ENCODE peak calls at places on chromosomes 13 and 19, in six cellular contexts. N, T, K, C, L and R are unnamed samples.

GRCh38 chr13:66264976-66265375 is 965.2 kb downstream of the PCDH9 start:
- DNase-seq in K (no peak), L (no peak), C (no peak), N (peak), T (no peak), R (no peak)

GRCh38 chr19:40872209-40872608 is 9.8 kb downstream of the CYP2A7 start:
- DNase-seq in C (no peak), N (no peak), T (no peak), K (no peak), L (no peak), R (no peak)

GRCh38 chr13:31944262-31945160 is 87.1 kb upstream of the FRY start:
- DNase-seq in C (no peak), N (no peak), L (no peak), K (no peak), T (no peak), R (no peak)

GRCh38 chr13:48232420-48233096 is 448 bp upstream of the ITM2B start:
- DNase-seq in T (no peak), C (no peak), K (no peak), N (peak), L (no peak), R (peak)

GRCh38 chr13:108895220-108895704 is 265.9 kb downstream of the MYO16 start:
- DNase-seq in L (no peak), K (peak), N (peak), C (peak), T (peak), R (peak)

GRCh38 chr13:101757446-101758039 is 305.1 kb downstream of the ITGBL1 start:
- DNase-seq in T (no peak), K (no peak), N (peak), C (peak), L (no peak), R (no peak)

GRCh38 chr19:2270572-2271515 is 11.1 kb downstream of the PEAK3 start:
- DNase-seq in T (peak), N (peak), L (peak), C (peak), K (peak), R (peak)

GRCh38 chr19:7500811-7501450 is 12.1 kb upstream of the PEX11G start:
- DNase-seq in N (peak), K (peak), C (no peak), T (peak), L (no peak), R (peak)

GRCh38 chr19:7397687-7398086 is 49.0 kb downstream of the ARHGEF18 start:
- DNase-seq in K (no peak), L (no peak), C (peak), N (no peak), T (no peak), R (no peak)

GRCh38 chr19:1377176-1377964 is 6.3 kb upstream of the NDUFS7 start:
- DNase-seq in N (no peak), K (no peak), L (no peak), C (no peak), T (no peak), R (no peak)

GRCh38 chr13:56909896-56910600 is 230.7 kb upstream of the PRR20A start:
- DNase-seq in C (no peak), L (no peak), K (no peak), N (no peak), T (no peak), R (no peak)

GRCh38 chr13:20703785-20704458 is 423 bp downstream of the IL17D start:
- DNase-seq in L (peak), T (peak), N (peak), C (peak), K (peak), R (peak)

GRCh38 chr13:104137416-104137815 is 1071.2 kb upstream of the SLC10A2 start:
- DNase-seq in L (no peak), C (no peak), N (no peak), K (no peak), T (no peak), R (no peak)

GRCh38 chr13:109156181-109156935 is 526.9 kb downstream of the MYO16 start:
- DNase-seq in N (no peak), C (peak), T (no peak), L (no peak), K (no peak), R (no peak)

GRCh38 chr19:33219261-33219812 is 6.3 kb downstream of the SLC7A10 start:
- DNase-seq in T (no peak), C (no peak), N (peak), L (no peak), K (no peak), R (peak)
- TF ChIP-seq CTCF in T (no peak), C (peak), N (peak), L (peak), K (no peak), R (peak)

DNA sequence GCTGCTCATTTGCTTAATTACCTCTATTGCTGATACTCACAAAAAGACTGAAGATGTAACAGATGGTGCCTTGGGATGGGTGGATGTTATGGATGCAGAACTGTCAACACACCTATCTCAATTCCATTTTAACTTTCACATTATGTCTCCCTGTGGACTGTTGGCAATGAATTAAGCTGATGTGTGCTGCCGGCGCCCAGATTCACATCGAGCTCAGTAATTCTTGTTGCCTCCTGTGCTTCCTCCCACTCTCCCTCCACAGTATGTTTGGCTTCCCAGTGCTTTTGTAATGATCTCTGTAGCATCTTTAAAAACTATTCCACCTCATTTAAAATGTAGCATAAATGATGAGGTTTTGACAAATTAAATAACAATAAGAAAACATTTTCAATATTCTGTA is 100.0 kb upstream of the FAM216B start:
- DNase-seq in T (no peak), L (no peak), N (no peak), K (no peak), C (no peak), R (no peak)
- TF ChIP-seq CTCF in T (no peak), L (no peak), N (no peak), K (no peak), C (no peak), R (no peak)

GRCh38 chr19:51712461-51713081 is 11.2 kb downstream of the HAS1 start:
- DNase-seq in C (peak), K (peak), N (peak), T (peak), L (no peak), R (peak)
- TF ChIP-seq CTCF in C (peak), K (peak), N (peak), T (peak), L (peak), R (peak)

GRCh38 chr19:3652422-3652821 is 25.8 kb upstream of the CACTIN start:
- DNase-seq in L (no peak), K (no peak), N (no peak), C (no peak), T (no peak), R (no peak)

GRCh38 chr19:3655402-3656072 is 28.9 kb upstream of the CACTIN start:
- DNase-seq in N (no peak), T (no peak), K (no peak), L (peak), C (peak), R (no peak)

GRCh38 chr19:3653081-3653795 is 26.6 kb upstream of the CACTIN start:
- DNase-seq in L (no peak), N (no peak), K (no peak), T (no peak), C (no peak), R (no peak)

GRCh38 chr19:3656073-3656746 is 29.6 kb upstream of the CACTIN start:
- DNase-seq in L (no peak), C (no peak), K (no peak), N (no peak), T (no peak), R (no peak)

GRCh38 chr19:3653865-3654513 is 27.4 kb upstream of the CACTIN start:
- DNase-seq in K (peak), C (no peak), T (no peak), N (peak), L (no peak), R (peak)
- TF ChIP-seq CTCF in K (peak), C (peak), T (no peak), N (peak), L (peak), R (no peak)

DNA sequence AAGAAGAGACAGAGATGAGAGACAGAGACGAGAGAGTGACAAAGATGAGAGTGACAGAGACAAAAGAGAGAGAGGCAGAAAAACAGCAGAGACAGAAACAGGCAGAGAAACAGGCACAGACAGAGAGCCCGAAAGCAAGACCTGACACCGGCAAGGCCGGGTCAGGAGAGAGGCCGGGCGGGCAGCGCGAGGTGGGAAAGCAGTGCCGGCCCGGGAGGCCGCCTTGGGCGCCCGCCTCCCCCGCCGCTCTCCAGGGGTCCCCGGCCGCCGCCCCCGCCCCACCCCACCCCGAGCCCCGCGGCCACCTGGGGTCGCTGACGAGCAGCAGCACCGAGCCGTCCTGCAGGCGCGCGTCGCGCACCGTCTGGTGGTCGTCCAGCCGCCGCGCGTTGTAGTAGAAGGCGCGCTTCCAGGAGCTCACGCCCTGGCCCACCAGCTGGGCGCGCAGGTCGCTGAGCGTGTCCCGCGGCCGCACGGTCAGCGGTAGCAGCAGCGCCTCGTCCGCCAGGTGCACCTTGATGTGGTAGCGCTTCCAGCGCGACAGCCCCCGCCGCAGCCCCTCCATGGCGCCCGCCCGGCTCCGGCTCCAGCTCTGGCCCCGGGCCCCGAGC is at the start of gene TINCR:
- DNase-seq in C (no peak), T (no peak), L (no peak), N (peak), K (peak), R (peak)
- TF ChIP-seq CTCF in C (no peak), T (no peak), L (no peak), N (peak), K (no peak), R (peak)

GRCh38 chr13:30934803-30935202 is 2.3 kb downstream of the TEX26 start:
- DNase-seq in C (no peak), T (no peak), L (no peak), K (no peak), N (no peak), R (no peak)

GRCh38 chr13:30933334-30933681 is 852 bp downstream of the TEX26 start:
- DNase-seq in N (no peak), T (no peak), C (no peak), L (no peak), K (no peak), R (no peak)

GRCh38 chr13:30932481-30933333 is at the start of gene TEX26:
- DNase-seq in K (peak), C (no peak), N (peak), T (no peak), L (no peak), R (no peak)

GRCh38 chr13:30936920-30937319 is 4.5 kb downstream of the TEX26 start:
- DNase-seq in L (no peak), K (no peak), N (no peak), C (no peak), T (no peak), R (no peak)

DNA sequence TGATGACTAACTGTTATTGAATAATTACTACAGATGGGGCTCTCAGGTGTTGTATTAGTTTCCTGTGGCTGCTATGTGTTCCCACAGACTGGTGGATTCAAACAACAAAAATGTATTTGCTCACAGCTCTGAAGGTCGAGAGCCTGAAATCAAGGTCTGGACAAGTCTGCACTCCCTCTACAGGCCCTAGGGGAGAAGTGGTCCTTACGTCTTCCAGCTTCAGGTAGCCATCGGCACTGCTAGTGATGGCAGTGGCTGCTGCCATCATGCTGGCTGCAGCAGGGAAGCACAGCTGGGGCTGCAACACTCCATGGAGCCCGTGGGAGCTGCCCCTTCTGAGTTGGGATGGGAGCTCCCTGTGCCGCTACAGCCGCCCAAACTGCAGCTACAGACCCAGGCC is 1.9 kb downstream of the TEX26 start:
- DNase-seq in C (no peak), K (no peak), L (no peak), N (peak), T (no peak), R (no peak)
- TF ChIP-seq CTCF in C (peak), K (no peak), L (no peak), N (peak), T (no peak), R (no peak)

DNA sequence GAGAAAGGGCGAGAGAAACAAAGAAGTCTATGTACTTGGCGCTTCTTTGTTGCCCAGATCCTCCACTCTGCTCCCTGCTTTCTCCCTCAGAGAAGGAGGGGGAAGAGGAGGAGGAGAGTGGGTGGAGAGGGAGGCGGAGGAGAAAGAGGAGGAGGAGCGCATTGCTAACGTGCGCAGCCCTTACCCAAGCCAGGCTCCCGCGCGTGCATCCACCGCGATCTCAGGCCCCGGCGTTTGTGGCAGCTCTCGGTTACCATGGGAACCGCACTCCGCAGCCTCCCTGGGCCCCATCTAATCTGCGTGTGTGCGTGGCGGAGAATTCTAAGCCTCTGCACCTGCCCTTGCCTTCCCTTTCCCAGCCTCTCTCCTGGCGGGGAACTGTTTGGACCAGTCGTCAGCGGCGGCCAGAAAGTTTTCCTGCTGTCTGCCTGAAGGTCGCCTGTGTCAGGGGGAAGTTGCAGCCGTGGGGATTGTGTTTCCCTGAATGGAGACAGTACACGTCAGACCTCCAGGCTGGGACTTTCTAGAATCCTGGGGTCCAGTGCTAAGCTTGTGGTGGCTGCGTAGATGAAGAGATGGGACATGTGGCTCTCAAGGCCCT is at the start of gene ERICH6B:
- DNase-seq in C (peak), L (peak), N (peak), T (peak), K (peak), R (no peak)
- TF ChIP-seq CTCF in C (no peak), L (no peak), N (no peak), T (no peak), K (no peak), R (no peak)

DNA sequence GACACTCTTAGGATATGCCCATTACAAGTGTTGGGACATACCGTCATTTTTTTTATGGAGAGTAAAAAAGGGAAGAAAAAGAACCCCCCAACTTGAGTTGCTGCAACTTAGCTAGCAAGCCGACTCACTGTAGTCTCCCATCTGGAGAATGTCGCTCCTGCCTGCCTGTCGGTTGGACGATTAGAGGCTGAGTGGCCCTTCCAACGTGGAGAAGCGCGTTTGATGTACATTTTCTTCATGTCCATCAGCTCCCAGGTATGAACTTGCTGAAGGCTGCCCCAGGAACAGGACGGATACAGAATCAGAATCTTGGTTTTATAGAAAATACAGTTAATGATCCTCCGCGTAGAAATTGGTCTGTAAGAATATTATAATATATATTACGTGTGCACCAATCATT is 189.0 kb upstream of the SOX1 start:
- DNase-seq in T (no peak), K (no peak), C (no peak), N (no peak), L (no peak), R (no peak)
- TF ChIP-seq CTCF in T (no peak), K (no peak), C (no peak), N (no peak), L (no peak), R (no peak)